ENCODE peak calls at places on chromosomes 16 and 17, in eight cellular contexts. N, P, O, S, U, F, Z and X are unnamed samples.

GRCh38 chr16:26969589-26970217 is 97.0 kb upstream of the C16orf82 start:
- DNase-seq in S (no peak), Z (no peak), P (no peak), F (no peak), O (no peak), N (no peak), U (no peak), X (no peak)

GRCh38 chr17:69743091-69743490 is 328.6 kb downstream of the MAP2K6 start:
- DNase-seq in F (no peak), P (no peak), N (no peak), Z (no peak), O (no peak), S (no peak), U (no peak), X (no peak)

GRCh38 chr17:10292057-10292931 is 80.5 kb downstream of the MYH13 start:
- DNase-seq in U (no peak), N (no peak), Z (peak; percentile 79), P (no peak), O (peak; percentile 84), S (no peak), F (peak; percentile 49), X (no peak)

GRCh38 chr16:24685539-24686432 is 43.7 kb upstream of the TNRC6A start:
- DNase-seq in N (no peak), F (no peak), O (peak; percentile 94), S (no peak), Z (no peak), U (peak; percentile 78), P (peak; percentile 72), X (no peak)

GRCh38 chr16:66127459-66128362 is 238.8 kb upstream of the CDH5 start:
- DNase-seq in S (no peak), U (peak; percentile 56), Z (no peak), O (peak; percentile 77), N (no peak), P (no peak), F (no peak), X (no peak)

GRCh38 chr17:50917418-50917743 is 51.2 kb upstream of the TOB1 start:
- DNase-seq in F (no peak), O (no peak), S (no peak), U (no peak), Z (peak; percentile 46), P (no peak), N (no peak), X (no peak)

GRCh38 chr17:73576556-73576955 is 67.7 kb downstream of the SDK2 start:
- DNase-seq in U (no peak), Z (no peak), P (no peak), S (no peak), N (no peak), O (no peak), F (no peak), X (no peak)

GRCh38 chr17:69539274-69539673 is 124.8 kb downstream of the MAP2K6 start:
- DNase-seq in Z (no peak), S (no peak), U (no peak), P (no peak), F (peak; percentile 56), O (no peak), N (no peak), X (no peak)

GRCh38 chr17:50534979-50535326 is 2.4 kb downstream of the EPN3 start:
- DNase-seq in S (no peak), U (no peak), F (no peak), O (no peak), Z (no peak), P (peak; percentile 63), N (no peak), X (no peak)

DNA sequence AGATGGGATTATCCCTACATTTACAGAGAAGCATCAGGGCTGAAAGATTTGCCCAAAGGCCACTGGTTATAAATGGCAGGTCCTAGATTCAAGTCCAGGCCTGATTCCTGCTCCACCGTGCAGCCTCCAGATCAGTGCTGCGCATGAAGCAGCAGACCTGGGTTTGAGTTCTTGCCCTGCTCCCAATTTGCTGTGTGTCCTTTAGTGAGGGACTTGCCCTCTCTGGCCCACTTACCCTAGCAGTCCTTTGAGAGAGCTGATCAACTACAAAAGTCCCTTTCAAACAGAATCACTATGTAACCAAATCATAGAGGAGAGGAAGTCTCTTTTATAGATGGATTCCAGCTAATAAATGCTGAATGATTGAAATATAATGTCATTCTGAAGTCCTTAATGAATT is 200.4 kb downstream of the RAB11FIP4 start:
- DNase-seq in O (no peak), P (no peak), U (no peak), N (no peak), F (no peak), Z (no peak), S (no peak), X (peak; percentile 20)
- TF ChIP-seq CTCF in O (no peak), P (no peak), U (no peak), N (no peak), F (no peak), Z (no peak), S (no peak), X (no peak)

GRCh38 chr17:66952681-66953638 is 11.5 kb upstream of the CACNG4 start:
- DNase-seq in N (no peak), P (no peak), S (no peak), F (no peak), Z (no peak), U (peak; percentile 80), O (no peak), X (no peak)
- TF ChIP-seq CTCF in N (no peak), P (no peak), S (no peak), F (no peak), Z (peak; percentile 0), U (peak; percentile 14), O (no peak), X (peak; percentile 24)

GRCh38 chr16:76656951-76657498 is 379.8 kb downstream of the CNTNAP4 start:
- DNase-seq in U (peak; percentile 34), P (no peak), F (no peak), O (no peak), Z (no peak), S (no peak), N (no peak), X (no peak)

GRCh38 chr16:76650579-76650978 is 373.4 kb downstream of the CNTNAP4 start:
- DNase-seq in O (no peak), U (no peak), P (no peak), S (no peak), F (no peak), N (no peak), Z (no peak), X (no peak)

GRCh38 chr16:76654421-76654820 is 377.2 kb downstream of the CNTNAP4 start:
- DNase-seq in F (no peak), O (no peak), Z (no peak), U (no peak), N (no peak), S (no peak), P (no peak), X (no peak)

DNA sequence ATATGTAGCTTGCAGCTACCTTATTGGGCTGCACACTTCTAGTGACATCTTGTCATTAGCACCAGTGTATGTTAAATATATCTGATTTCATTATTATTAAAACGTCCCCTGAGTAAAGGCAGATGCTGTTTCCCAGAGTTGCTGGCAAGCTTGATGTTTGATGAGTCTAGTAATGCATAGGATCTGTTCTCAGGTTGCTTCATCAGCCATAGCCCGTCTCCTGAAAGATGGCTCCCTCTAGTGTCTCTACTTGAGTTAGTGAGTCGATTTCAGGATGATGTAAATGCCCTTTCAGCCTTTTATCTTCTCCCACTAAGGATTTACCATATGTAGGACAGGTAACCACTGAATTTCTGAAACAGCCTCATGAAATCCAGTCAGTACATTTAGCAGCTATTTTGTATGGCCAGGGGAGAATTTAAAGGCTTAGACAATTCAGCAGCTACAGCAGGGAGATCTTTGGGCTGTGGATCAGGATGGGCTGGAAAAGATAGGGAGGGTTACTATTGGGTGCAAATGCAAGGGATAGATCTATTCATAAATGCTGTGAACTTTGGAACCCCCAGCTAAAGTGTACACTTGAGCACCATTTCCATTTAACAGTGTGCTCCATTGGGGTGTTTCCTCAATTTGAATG is 376.3 kb downstream of the CNTNAP4 start:
- DNase-seq in N (no peak), O (peak; percentile 65), Z (peak; percentile 73), U (peak; percentile 39), P (no peak), F (peak; percentile 4), S (no peak), X (no peak)
- TF ChIP-seq CTCF in N (no peak), O (peak; percentile 54), Z (peak; percentile 64), U (peak; percentile 64), P (peak; percentile 45), F (no peak), S (no peak), X (peak; percentile 77)

GRCh38 chr17:67198131-67198530 is 46.9 kb downstream of the HELZ start:
- DNase-seq in P (no peak), F (no peak), O (no peak), N (no peak), U (no peak), Z (no peak), S (no peak), X (no peak)

GRCh38 chr17:67202503-67202902 is 42.5 kb downstream of the HELZ start:
- DNase-seq in O (no peak), U (no peak), Z (no peak), F (no peak), N (no peak), S (no peak), P (no peak), X (no peak)

GRCh38 chr17:67203818-67204217 is 41.2 kb downstream of the HELZ start:
- DNase-seq in N (no peak), S (no peak), F (no peak), P (no peak), U (no peak), O (no peak), Z (no peak), X (no peak)

GRCh38 chr17:67196422-67196821 is 48.6 kb downstream of the HELZ start:
- DNase-seq in O (no peak), S (no peak), U (no peak), F (no peak), Z (no peak), N (no peak), P (no peak), X (no peak)

GRCh38 chr17:67200727-67201301 is 44.2 kb downstream of the HELZ start:
- DNase-seq in Z (no peak), U (peak; percentile 55), F (no peak), O (no peak), N (no peak), S (no peak), P (peak; percentile 43), X (no peak)
- TF ChIP-seq CTCF in Z (peak; percentile 41), U (peak; percentile 66), F (peak; percentile 55), O (peak; percentile 62), N (no peak), S (no peak), P (peak; percentile 46), X (peak; percentile 71)

DNA sequence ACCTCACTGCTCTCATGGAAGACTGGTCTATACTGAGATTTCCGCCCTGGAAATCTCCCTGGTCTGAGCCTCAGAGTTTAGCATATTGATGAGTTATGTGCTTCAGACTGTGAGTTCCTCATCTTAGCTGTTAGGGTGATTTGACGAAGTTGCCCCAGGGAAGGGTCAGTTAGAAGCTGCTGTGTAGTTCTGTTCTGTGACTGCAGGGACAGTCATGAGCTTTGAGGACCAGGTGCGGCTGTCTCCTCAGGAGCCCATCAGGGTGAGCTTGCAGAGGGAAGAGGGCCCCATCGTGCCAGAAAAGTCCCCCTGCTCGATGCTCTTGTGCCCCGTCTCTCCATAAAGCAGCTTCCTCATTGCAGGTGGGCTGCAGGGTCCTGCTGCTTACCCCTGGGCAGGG is 28.3 kb upstream of the IL17C start:
- DNase-seq in O (no peak), N (no peak), P (peak; percentile 73), F (no peak), Z (no peak), U (no peak), S (no peak), X (no peak)
- TF ChIP-seq CTCF in O (peak; percentile 13), N (no peak), P (peak; percentile 19), F (no peak), Z (peak; percentile 10), U (no peak), S (no peak), X (peak; percentile 23)